ENCODE peak calls at places on chromosomes 16 and 17, in five cellular contexts. One of them, this sample, is unnamed.

GRCh38 chr17:58161566-58161965 is 5.2 kb upstream of the OR4D2 start:
- DNase-seq in Calu3: no peak
- DNase-seq in amniotic epithelial cell: no peak
- DNase-seq in COR-L47: no peak
- DNase-seq in left lung: no peak
- DNase-seq in this sample: no peak

GRCh38 chr17:42577140-42577531 is 393 bp downstream of the PSMC3IP start:
- DNase-seq in amniotic epithelial cell: no peak
- DNase-seq in COR-L47: no peak
- DNase-seq in Calu3: no peak
- DNase-seq in left lung: no peak
- DNase-seq in this sample: no peak

GRCh38 chr16:68834550-68834949 is 8.8 kb upstream of the TANGO6 start:
- DNase-seq in left lung: no peak
- DNase-seq in COR-L47: no peak
- DNase-seq in Calu3: no peak
- DNase-seq in amniotic epithelial cell: no peak
- DNase-seq in this sample: no peak

GRCh38 chr16:67006930-67007658 is 18.7 kb downstream of the CES4A start:
- DNase-seq in COR-L47: no peak
- DNase-seq in Calu3: no peak
- DNase-seq in amniotic epithelial cell: peak
- DNase-seq in left lung: no peak
- DNase-seq in this sample: no peak

GRCh38 chr16:15461376-15461775 is 27.0 kb downstream of the BMERB1 start:
- DNase-seq in Calu3: no peak
- DNase-seq in left lung: no peak
- DNase-seq in amniotic epithelial cell: no peak
- DNase-seq in COR-L47: no peak
- DNase-seq in this sample: no peak

GRCh38 chr16:920722-921121 is 50.1 kb downstream of the LMF1 start:
- DNase-seq in Calu3: no peak
- DNase-seq in amniotic epithelial cell: no peak
- DNase-seq in COR-L47: no peak
- DNase-seq in left lung: no peak
- DNase-seq in this sample: no peak

GRCh38 chr16:563072-563644 is 3.0 kb downstream of the PRR35 start:
- DNase-seq in COR-L47: no peak
- DNase-seq in Calu3: no peak
- DNase-seq in amniotic epithelial cell: no peak
- DNase-seq in left lung: no peak
- DNase-seq in this sample: no peak

GRCh38 chr17:14355556-14355955 is 54.7 kb downstream of the HS3ST3B1 start:
- DNase-seq in COR-L47: no peak
- DNase-seq in amniotic epithelial cell: no peak
- DNase-seq in left lung: no peak
- DNase-seq in Calu3: no peak
- DNase-seq in this sample: no peak

GRCh38 chr17:7846063-7846735 is 8.7 kb upstream of the TMEM88 start:
- DNase-seq in left lung: no peak
- DNase-seq in amniotic epithelial cell: no peak
- DNase-seq in COR-L47: no peak
- DNase-seq in Calu3: no peak
- DNase-seq in this sample: no peak

GRCh38 chr16:19098173-19098572 is 15.6 kb upstream of the ITPRIPL2 start:
- DNase-seq in amniotic epithelial cell: no peak
- DNase-seq in Calu3: no peak
- DNase-seq in COR-L47: no peak
- DNase-seq in left lung: no peak
- DNase-seq in this sample: no peak

GRCh38 chr17:75152523-75152922 is 1.8 kb downstream of the JPT1 start:
- DNase-seq in left lung: no peak
- DNase-seq in Calu3: no peak
- DNase-seq in amniotic epithelial cell: no peak
- DNase-seq in COR-L47: no peak
- DNase-seq in this sample: no peak

GRCh38 chr17:64209983-64210382 is 53.1 kb downstream of the TEX2 start:
- DNase-seq in left lung: no peak
- DNase-seq in amniotic epithelial cell: peak
- DNase-seq in COR-L47: no peak
- DNase-seq in Calu3: no peak
- DNase-seq in this sample: no peak

GRCh38 chr16:61366006-61366405 is 670.2 kb downstream of the CDH8 start:
- DNase-seq in Calu3: no peak
- DNase-seq in amniotic epithelial cell: no peak
- DNase-seq in left lung: no peak
- DNase-seq in COR-L47: no peak
- DNase-seq in this sample: no peak

GRCh38 chr17:59487161-59487873 is 78.1 kb upstream of the DHX40 start:
- DNase-seq in Calu3: no peak
- DNase-seq in amniotic epithelial cell: peak
- DNase-seq in left lung: no peak
- DNase-seq in COR-L47: no peak
- DNase-seq in this sample: no peak

GRCh38 chr16:57536306-57537193 is at the start of gene CCDC102A:
- DNase-seq in Calu3: no peak
- DNase-seq in amniotic epithelial cell: no peak
- DNase-seq in left lung: no peak
- DNase-seq in COR-L47: no peak
- DNase-seq in this sample: peak

GRCh38 chr16:30473231-30474061 is 904 bp downstream of the ITGAL start:
- DNase-seq in left lung: peak
- DNase-seq in amniotic epithelial cell: no peak
- DNase-seq in COR-L47: no peak
- DNase-seq in Calu3: no peak
- DNase-seq in this sample: no peak

GRCh38 chr16:17590711-17591654 is 120.2 kb upstream of the XYLT1 start:
- DNase-seq in amniotic epithelial cell: no peak
- DNase-seq in COR-L47: no peak
- DNase-seq in Calu3: no peak
- DNase-seq in left lung: no peak
- DNase-seq in this sample: no peak

GRCh38 chr16:57643166-57643813 is 14.9 kb downstream of the ADGRG1 start:
- DNase-seq in left lung: peak
- DNase-seq in amniotic epithelial cell: peak
- DNase-seq in COR-L47: no peak
- DNase-seq in Calu3: no peak
- DNase-seq in this sample: no peak

GRCh38 chr17:64424318-64424717 is 24.6 kb upstream of the MILR1 start:
- DNase-seq in amniotic epithelial cell: no peak
- DNase-seq in Calu3: no peak
- DNase-seq in COR-L47: no peak
- DNase-seq in left lung: no peak
- DNase-seq in this sample: no peak

GRCh38 chr16:2787406-2787805 is at the start of gene PRSS33:
- DNase-seq in left lung: no peak
- DNase-seq in Calu3: peak
- DNase-seq in COR-L47: no peak
- DNase-seq in amniotic epithelial cell: no peak
- DNase-seq in this sample: no peak

GRCh38 chr17:80743181-80743771 is 198.6 kb downstream of the RPTOR start:
- DNase-seq in Calu3: no peak
- DNase-seq in left lung: peak
- DNase-seq in COR-L47: no peak
- DNase-seq in amniotic epithelial cell: peak
- DNase-seq in this sample: no peak

GRCh38 chr17:35801583-35802224 is 6.3 kb upstream of the MMP28 start:
- DNase-seq in amniotic epithelial cell: peak
- DNase-seq in Calu3: no peak
- DNase-seq in left lung: no peak
- DNase-seq in COR-L47: peak
- DNase-seq in this sample: peak

GRCh38 chr17:81002409-81003361 is 11.0 kb downstream of the CHMP6 start:
- DNase-seq in COR-L47: peak
- DNase-seq in left lung: no peak
- DNase-seq in Calu3: peak
- DNase-seq in amniotic epithelial cell: peak
- DNase-seq in this sample: peak